ENCODE peak calls at places on chromosome 21, in five cellular contexts. K, C, W, E and P are unnamed samples.

GRCh38 chr21:34100789-34101188 is 27.4 kb downstream of the MRPS6 start:
- DNase-seq in K (no peak), C (no peak), W (no peak), E (no peak), P (no peak)

GRCh38 chr21:41169701-41170100 is 1.7 kb downstream of the BACE2 start:
- DNase-seq in K (no peak), C (no peak), W (no peak), E (no peak), P (no peak)

GRCh38 chr21:29477941-29478340 is 179.2 kb downstream of the BACH1 start:
- DNase-seq in K (no peak), C (no peak), W (no peak), E (no peak), P (no peak)

GRCh38 chr21:42456457-42456856 is 39.6 kb downstream of the RSPH1 start:
- DNase-seq in K (no peak), C (no peak), W (peak; percentile 37), E (peak; percentile 42), P (no peak)

GRCh38 chr21:16708431-16708830 is 804.4 kb upstream of the CXADR start:
- DNase-seq in K (no peak), C (no peak), W (no peak), E (no peak), P (no peak)

GRCh38 chr21:33237446-33237845 is 7.7 kb downstream of the IFNAR2 start:
- DNase-seq in K (no peak), C (no peak), W (no peak), E (no peak), P (no peak)

GRCh38 chr21:45981641-45982255 is at the start of gene COL6A1:
- DNase-seq in K (peak; percentile 89), C (no peak), W (no peak), E (peak; percentile 47), P (no peak)

GRCh38 chr21:34874689-34875513 is 174.2 kb downstream of the RUNX1 start:
- DNase-seq in K (no peak), C (no peak), W (no peak), E (no peak), P (no peak)

GRCh38 chr21:42242611-42243010 is 23.7 kb downstream of the ABCG1 start:
- DNase-seq in K (no peak), C (no peak), W (no peak), E (no peak), P (no peak)

GRCh38 chr21:26965091-26965566 is 1.8 kb downstream of the ADAMTS5 start:
- DNase-seq in K (no peak), C (no peak), W (no peak), E (no peak), P (no peak)

GRCh38 chr21:45041351-45041805 is 33.0 kb upstream of the ADARB1 start:
- DNase-seq in K (peak; percentile 86), C (no peak), W (no peak), E (no peak), P (no peak)

GRCh38 chr21:31011412-31011811 is 26.9 kb downstream of the KRTAP19-8 start:
- DNase-seq in K (no peak), C (no peak), W (no peak), E (no peak), P (no peak)

GRCh38 chr21:29155118-29155932 is 24.9 kb downstream of the MAP3K7CL start:
- DNase-seq in K (peak; percentile 87), C (no peak), W (no peak), E (no peak), P (no peak)

GRCh38 chr21:43836616-43837015 is 28.4 kb upstream of the AGPAT3 start:
- DNase-seq in K (no peak), C (no peak), W (no peak), E (no peak), P (no peak)

GRCh38 chr21:39637197-39637970 is 24.6 kb downstream of the B3GALT5 start:
- DNase-seq in K (no peak), C (peak; percentile 72), W (peak; percentile 90), E (no peak), P (no peak)

GRCh38 chr21:13937236-13937635 is 273.5 kb downstream of the LIPI start:
- DNase-seq in K (peak; percentile 39), C (no peak), W (no peak), E (no peak), P (no peak)

GRCh38 chr21:14482165-14482564 is 64.0 kb downstream of the SAMSN1 start:
- DNase-seq in K (no peak), C (no peak), W (no peak), E (peak; percentile 45), P (no peak)

GRCh38 chr21:26887241-26887640 is 42.0 kb upstream of the ADAMTS1 start:
- DNase-seq in K (no peak), C (no peak), W (no peak), E (no peak), P (no peak)

GRCh38 chr21:43207868-43208267 is 39.1 kb downstream of the CRYAA start:
- DNase-seq in K (peak; percentile 18), C (no peak), W (no peak), E (no peak), P (no peak)

GRCh38 chr21:42387843-42388242 is 8.0 kb downstream of the TMPRSS3 start:
- DNase-seq in K (no peak), C (no peak), W (no peak), E (no peak), P (no peak)

GRCh38 chr21:41809891-41810596 is 43.2 kb upstream of the RIPK4 start:
- DNase-seq in K (peak; percentile 62), C (no peak), W (no peak), E (no peak), P (no peak)

GRCh38 chr21:42102063-42102462 is 30.9 kb downstream of the UMODL1 start:
- DNase-seq in K (peak; percentile 1), C (no peak), W (no peak), E (no peak), P (no peak)

GRCh38 chr21:39504230-39504629 is 52.5 kb downstream of the SH3BGR start:
- DNase-seq in K (no peak), C (no peak), W (no peak), E (no peak), P (no peak)

GRCh38 chr21:33976082-33976979 is 60.7 kb upstream of the ATP5PO start:
- DNase-seq in K (peak; percentile 70), C (no peak), W (peak; percentile 48), E (peak; percentile 54), P (no peak)

GRCh38 chr21:42509239-42509638 is 4.4 kb upstream of the SLC37A1 start:
- DNase-seq in K (no peak), C (no peak), W (no peak), E (no peak), P (no peak)

GRCh38 chr21:41768371-41769042 is 1.7 kb upstream of the RIPK4 start:
- DNase-seq in K (no peak), C (no peak), W (no peak), E (peak; percentile 26), P (no peak)

GRCh38 chr21:38492002-38492401 is 6.3 kb downstream of the ERG start:
- DNase-seq in K (no peak), C (no peak), W (no peak), E (no peak), P (no peak)

GRCh38 chr21:14815001-14815400 is 249.8 kb downstream of the NRIP1 start:
- DNase-seq in K (no peak), C (no peak), W (no peak), E (no peak), P (no peak)

GRCh38 chr21:40466893-40467483 is 380.0 kb downstream of the DSCAM start:
- DNase-seq in K (no peak), C (no peak), W (no peak), E (no peak), P (no peak)

GRCh38 chr21:45447821-45448220 is 42.9 kb downstream of the COL18A1 start:
- DNase-seq in K (no peak), C (no peak), W (no peak), E (no peak), P (no peak)

GRCh38 chr21:34836103-34836932 is 167.5 kb downstream of the CLIC6 start:
- DNase-seq in K (no peak), C (no peak), W (no peak), E (no peak), P (no peak)

GRCh38 chr21:44742418-44743153 is 31.2 kb upstream of the TSPEAR start:
- DNase-seq in K (no peak), C (no peak), W (peak; percentile 71), E (no peak), P (no peak)

GRCh38 chr21:45894107-45894810 is 87.3 kb upstream of the COL6A1 start:
- DNase-seq in K (peak; percentile 88), C (no peak), W (no peak), E (no peak), P (no peak)

GRCh38 chr21:39430954-39431353 is 14.6 kb downstream of the LCA5L start:
- DNase-seq in K (no peak), C (no peak), W (no peak), E (no peak), P (no peak)

GRCh38 chr21:37986751-37987399 is 70.6 kb upstream of the KCNJ6 start:
- DNase-seq in K (no peak), C (peak; percentile 88), W (peak; percentile 98), E (no peak), P (no peak)

GRCh38 chr21:33047231-33047630 is 21.5 kb downstream of the OLIG2 start:
- DNase-seq in K (no peak), C (no peak), W (no peak), E (no peak), P (no peak)

GRCh38 chr21:42218836-42219605 is at the start of gene ABCG1:
- DNase-seq in K (peak; percentile 78), C (peak; percentile 47), W (peak; percentile 3), E (peak; percentile 73), P (no peak)

GRCh38 chr21:40765771-40766170 is 81.2 kb downstream of the DSCAM start:
- DNase-seq in K (no peak), C (no peak), W (no peak), E (no peak), P (no peak)

GRCh38 chr21:43300496-43301423 is 126.2 kb downstream of the SIK1 start:
- DNase-seq in K (peak; percentile 87), C (no peak), W (no peak), E (no peak), P (no peak)